ENCODE peak calls at places on chromosome 5, in five cellular contexts. S, X, W, I and T are unnamed samples.

GRCh38 chr5:25570067-25570583 is 925.3 kb upstream of the CDH10 start:
- DNase-seq in I (no peak), S (no peak), W (no peak), X (no peak), T (no peak)

GRCh38 chr5:5135957-5136676 is 4.0 kb upstream of the ADAMTS16 start:
- DNase-seq in X (no peak), S (no peak), W (no peak), I (no peak), T (no peak)

GRCh38 chr5:4295663-4296339 is 700.2 kb downstream of the IRX1 start:
- DNase-seq in X (no peak), W (no peak), S (peak), I (no peak), T (no peak)

GRCh38 chr5:74306845-74307244 is 333.7 kb downstream of the ENC1 start:
- DNase-seq in S (no peak), I (no peak), W (no peak), X (no peak), T (no peak)

GRCh38 chr5:146667633-146668032 is 151.6 kb upstream of the GPR151 start:
- DNase-seq in S (no peak), I (no peak), W (no peak), X (no peak), T (no peak)

GRCh38 chr5:67215592-67216471 is 19.2 kb upstream of the CD180 start:
- DNase-seq in X (peak), W (peak), I (peak), S (peak), T (peak)

GRCh38 chr5:173895766-173896165 is 7.6 kb downstream of the CPEB4 start:
- DNase-seq in W (no peak), X (no peak), S (no peak), I (no peak), T (no peak)

GRCh38 chr5:120703923-120704445 is 239.9 kb downstream of the PRR16 start:
- DNase-seq in W (no peak), I (no peak), X (no peak), S (no peak), T (no peak)

GRCh38 chr5:5650949-5651348 is 228.5 kb downstream of the ICE1 start:
- DNase-seq in W (no peak), I (no peak), S (no peak), X (no peak), T (no peak)

GRCh38 chr5:149130121-149130931 is 11.0 kb upstream of the ABLIM3 start:
- DNase-seq in X (no peak), W (no peak), I (no peak), S (peak), T (no peak)

GRCh38 chr5:67353500-67353931 is 156.9 kb upstream of the CD180 start:
- DNase-seq in X (no peak), W (peak), I (peak), S (no peak), T (no peak)

GRCh38 chr5:26582350-26583040 is 455.9 kb downstream of the CDH9 start:
- DNase-seq in I (no peak), X (no peak), S (no peak), W (no peak), T (no peak)

GRCh38 chr5:96885518-96886338 is 9.4 kb downstream of the ERAP2 start:
- DNase-seq in S (peak), X (no peak), W (no peak), I (no peak), T (no peak)

GRCh38 chr5:55702612-55703345 is 9.3 kb downstream of the SLC38A9 start:
- DNase-seq in X (no peak), S (no peak), I (no peak), W (no peak), T (no peak)

GRCh38 chr5:76384189-76384588 is 18.9 kb upstream of the IQGAP2 start:
- DNase-seq in W (no peak), X (no peak), S (no peak), I (no peak), T (peak)

GRCh38 chr5:52783226-52783959 is 4.3 kb upstream of the ITGA1 start:
- DNase-seq in I (peak), S (peak), W (no peak), X (no peak), T (no peak)

GRCh38 chr5:122091942-122092600 is 14.0 kb upstream of the LOX start:
- DNase-seq in X (no peak), S (no peak), W (no peak), I (no peak), T (no peak)

GRCh38 chr5:61837788-61838187 is 468.2 kb upstream of the KIF2A start:
- DNase-seq in X (no peak), I (no peak), W (no peak), S (no peak), T (no peak)

DNA sequence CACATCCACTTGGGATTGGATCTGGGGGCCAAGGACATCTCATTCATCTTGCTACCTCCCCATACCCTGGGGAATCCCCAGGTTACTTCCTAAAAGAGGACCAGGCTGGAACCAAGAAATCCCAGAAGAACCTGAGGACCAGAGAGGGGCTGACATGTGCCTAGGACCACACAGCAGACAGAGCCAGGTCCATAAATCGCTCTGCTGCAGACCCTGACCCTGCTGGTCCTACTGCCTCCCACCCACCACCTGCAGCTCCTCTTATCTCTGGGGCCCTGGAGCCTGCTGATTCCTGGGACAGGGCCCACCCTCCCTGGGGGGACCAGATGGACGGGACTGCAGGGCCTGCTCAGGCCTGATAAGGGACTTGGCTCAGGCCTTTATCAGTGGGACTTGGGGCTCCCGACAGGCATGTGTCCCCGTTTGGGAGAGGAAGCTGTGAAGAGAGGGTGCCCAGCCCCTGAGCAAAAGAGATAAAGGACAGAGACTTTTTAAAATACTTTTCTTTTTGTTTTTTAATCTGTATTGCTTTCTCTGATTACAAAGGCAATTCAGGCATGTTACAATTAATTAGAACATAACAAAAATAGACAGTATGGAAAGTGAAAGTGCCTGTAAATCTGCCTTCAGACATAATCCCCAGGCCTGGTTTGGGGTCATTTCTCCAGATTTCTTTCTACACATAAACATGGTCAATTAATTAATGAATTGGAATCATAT is 101.3 kb upstream of the LARP1 start:
- DNase-seq in S (no peak), W (peak), X (no peak), I (no peak), T (no peak)
- TF ChIP-seq POLR2A in S (no peak), W (no peak), X (no peak), I (no peak), T (no peak)

DNA sequence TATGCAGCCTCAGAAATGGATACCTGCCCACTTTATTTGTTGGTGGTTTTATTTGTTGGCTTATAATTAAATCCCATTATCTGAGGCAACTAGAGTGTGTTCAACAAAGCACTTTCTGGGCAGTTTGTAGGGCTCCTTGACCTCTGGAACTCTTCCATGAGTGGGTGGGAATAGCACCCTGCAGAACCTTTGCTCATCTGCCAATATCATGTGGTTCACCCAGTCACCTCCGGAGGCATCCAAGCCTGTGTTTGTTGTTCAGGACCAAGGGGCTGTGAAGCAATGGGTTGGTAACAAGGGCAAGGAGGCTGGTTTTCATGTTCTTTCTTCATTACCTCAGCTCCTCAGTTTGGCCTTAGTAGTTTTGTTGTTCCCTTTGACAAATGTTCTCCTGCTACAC is 314.0 kb downstream of the NDUFS4 start:
- DNase-seq in I (no peak), X (no peak), S (peak), W (no peak), T (no peak)
- TF ChIP-seq CTCF in I (no peak), X (no peak), S (no peak), W (no peak), T (no peak)

DNA sequence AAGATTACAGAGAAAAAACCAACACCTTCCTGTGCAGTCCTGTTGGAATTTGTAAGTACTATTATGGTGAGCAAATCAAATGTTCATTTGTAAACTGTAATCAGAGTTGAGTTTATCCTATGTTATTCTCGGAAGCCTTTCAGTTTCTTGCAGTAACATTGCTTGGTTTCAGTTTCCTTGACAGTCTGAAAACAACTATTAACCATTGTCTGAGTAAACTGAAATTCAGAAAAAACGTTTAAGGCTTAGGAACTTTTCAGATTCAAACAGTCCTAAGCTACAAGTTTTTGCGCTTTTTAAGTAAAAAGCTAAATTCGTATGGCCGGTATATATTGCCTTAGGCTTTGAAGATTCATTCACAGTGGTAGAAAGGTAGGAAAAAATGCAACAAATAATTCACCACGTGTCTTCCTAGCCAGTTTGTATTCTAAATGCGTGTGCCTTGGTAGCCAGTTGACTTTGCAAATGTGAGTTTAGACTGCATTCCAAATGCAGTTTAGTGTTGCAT is 2.5 kb downstream of the GPBP1 start:
- DNase-seq in W (no peak), I (no peak), S (no peak), X (no peak), T (no peak)
- TF ChIP-seq POLR2A in W (no peak), I (no peak), S (no peak), X (no peak), T (no peak)

DNA sequence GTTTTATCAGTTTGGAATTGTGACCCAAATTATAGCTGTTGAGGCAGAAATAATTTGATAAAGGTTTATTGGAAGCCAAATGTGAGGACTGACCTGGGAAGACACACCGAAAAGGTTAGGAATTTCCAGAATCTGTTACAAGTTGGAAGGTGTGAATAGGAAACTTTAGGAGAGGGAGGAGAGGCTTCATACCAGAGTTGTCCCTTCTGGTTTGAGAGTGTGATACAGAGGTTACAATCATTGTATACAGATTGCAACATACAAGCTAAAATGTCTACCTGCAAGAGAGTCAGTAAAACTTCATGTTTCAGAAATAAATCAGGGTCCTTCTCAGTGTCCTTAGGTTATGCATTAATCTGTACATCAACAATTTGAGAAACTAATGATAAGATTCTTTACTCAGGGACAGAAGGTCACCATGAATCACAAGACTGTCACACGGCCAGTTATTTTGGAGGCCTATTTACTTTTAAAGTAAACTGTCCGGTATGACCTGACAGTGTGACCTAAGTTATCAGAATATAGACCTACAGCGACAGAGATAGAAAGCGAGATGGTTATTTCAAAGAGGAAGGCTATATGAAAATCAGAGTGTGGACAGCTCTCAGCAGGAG is 204.9 kb upstream of the CTNND2 start:
- DNase-seq in W (no peak), X (no peak), S (no peak), I (no peak), T (no peak)
- TF ChIP-seq CTCF in W (no peak), X (no peak), S (no peak), I (no peak), T (no peak)

GRCh38 chr5:501833-502184 is 22.4 kb downstream of the SLC9A3 start:
- DNase-seq in S (peak), X (no peak), I (no peak), W (no peak), T (no peak)

GRCh38 chr5:504326-505148 is 19.7 kb downstream of the SLC9A3 start:
- DNase-seq in S (no peak), I (no peak), W (no peak), X (no peak), T (no peak)

GRCh38 chr5:502325-503079 is 21.7 kb downstream of the SLC9A3 start:
- DNase-seq in I (no peak), X (no peak), W (no peak), S (peak), T (no peak)

GRCh38 chr5:509632-510185 is 14.5 kb downstream of the SLC9A3 start:
- DNase-seq in W (no peak), X (no peak), S (no peak), I (no peak), T (no peak)

DNA sequence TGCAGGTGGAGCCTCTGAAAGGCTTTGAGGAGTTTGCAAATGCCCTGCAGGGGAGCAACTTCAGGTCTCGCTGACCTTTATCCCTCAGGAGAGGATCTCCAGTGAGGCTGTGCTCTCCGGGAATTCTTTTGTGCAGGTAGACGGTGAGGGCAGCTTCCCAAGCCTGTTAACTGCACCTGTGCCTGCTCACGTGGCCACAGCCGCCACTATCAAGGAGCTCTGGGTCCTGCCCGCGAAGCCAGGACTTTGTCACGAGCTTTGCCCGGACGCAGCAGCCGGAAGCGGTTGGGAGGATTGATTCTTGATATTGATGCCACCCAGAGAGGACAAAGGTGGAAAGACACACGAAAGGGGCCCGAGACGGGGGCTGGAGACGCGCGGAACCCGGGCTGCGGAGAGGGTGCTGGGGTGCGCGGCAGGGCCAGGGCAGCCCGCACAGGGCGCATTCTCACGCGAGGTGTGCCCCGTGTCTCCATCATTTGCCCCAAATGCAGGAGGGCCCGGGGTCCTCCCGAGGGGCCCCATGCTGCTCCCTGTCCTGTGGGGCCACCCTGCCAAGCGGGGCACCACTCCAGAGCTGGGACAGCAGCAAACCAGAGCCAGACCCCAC is 18.2 kb downstream of the SLC9A3 start:
- DNase-seq in I (peak), X (no peak), W (no peak), S (no peak), T (peak)
- TF ChIP-seq POLR2A in I (no peak), X (no peak), W (no peak), S (no peak), T (no peak)

GRCh38 chr5:135546912-135547311 is 11.1 kb upstream of the NEUROG1 start:
- DNase-seq in I (no peak), W (no peak), S (no peak), X (no peak), T (no peak)
- TF ChIP-seq CTCF in I (no peak), W (no peak), S (no peak), X (no peak), T (no peak)

DNA sequence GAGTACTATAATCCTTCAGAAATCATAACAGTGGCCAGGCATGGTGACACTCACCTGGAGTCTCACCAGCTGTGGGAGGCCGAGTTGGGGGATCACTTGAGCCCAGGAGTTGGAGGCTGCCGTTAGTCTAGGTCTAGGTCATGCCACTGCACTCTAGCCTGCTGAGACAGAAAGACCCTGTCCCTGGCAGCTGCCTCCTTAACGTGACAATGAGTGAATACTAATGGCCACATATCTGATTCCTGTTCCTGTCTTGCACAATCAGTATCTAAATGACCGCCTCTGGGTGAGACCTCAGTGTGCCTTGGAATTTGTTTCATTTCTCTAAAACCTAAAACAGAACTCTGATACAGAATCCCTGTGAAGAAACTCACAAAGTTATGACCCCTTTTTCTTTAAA is 131.0 kb upstream of the DAB2 start:
- DNase-seq in S (peak), I (no peak), X (no peak), W (no peak), T (no peak)
- TF ChIP-seq POLR2A in S (no peak), I (no peak), X (no peak), W (no peak), T (no peak)

GRCh38 chr5:86971034-86971511 is 296.6 kb upstream of the RASA1 start:
- DNase-seq in S (peak), W (no peak), I (no peak), X (no peak), T (no peak)
- TF ChIP-seq CTCF in S (peak), W (no peak), I (no peak), X (no peak), T (no peak)